ENCODE peak calls at places on chromosomes 3 and 15, in six cellular contexts. One of them, this sample, is unnamed. For H3K9me3, the result is how much of the 10 kb centered on the place peaks cover.

GRCh38 chr15:87033056-87033455 is 953.4 kb downstream of the AGBL1 start:
- DNase-seq in left lung: no peak
- DNase-seq in IMR-90: no peak
- DNase-seq in right lobe of liver: no peak
- DNase-seq in naive thymus-derived CD4-positive, alpha-beta T cell: no peak
- DNase-seq in CD8-positive, alpha-beta memory T cell: no peak
- DNase-seq in this sample: no peak

GRCh38 chr3:127408022-127408683 is 120.3 kb upstream of the PRR20G start:
- DNase-seq in left lung: no peak
- DNase-seq in IMR-90: no peak
- DNase-seq in right lobe of liver: no peak
- DNase-seq in naive thymus-derived CD4-positive, alpha-beta T cell: no peak
- DNase-seq in CD8-positive, alpha-beta memory T cell: no peak
- DNase-seq in this sample: peak

GRCh38 chr3:161035711-161036110 is 69.4 kb downstream of the B3GALNT1 start:
- DNase-seq in left lung: no peak
- DNase-seq in IMR-90: no peak
- DNase-seq in right lobe of liver: no peak
- DNase-seq in naive thymus-derived CD4-positive, alpha-beta T cell: no peak
- DNase-seq in CD8-positive, alpha-beta memory T cell: no peak
- DNase-seq in this sample: no peak

GRCh38 chr15:97998307-97999071 is 38.0 kb downstream of the ARRDC4 start:
- DNase-seq in left lung: no peak
- DNase-seq in IMR-90: no peak
- DNase-seq in right lobe of liver: no peak
- DNase-seq in naive thymus-derived CD4-positive, alpha-beta T cell: no peak
- DNase-seq in CD8-positive, alpha-beta memory T cell: no peak
- DNase-seq in this sample: no peak

GRCh38 chr3:127479449-127479848 is 111.1 kb downstream of the TPRA1 start:
- DNase-seq in left lung: no peak
- DNase-seq in IMR-90: no peak
- DNase-seq in right lobe of liver: no peak
- DNase-seq in naive thymus-derived CD4-positive, alpha-beta T cell: no peak
- DNase-seq in CD8-positive, alpha-beta memory T cell: no peak
- DNase-seq in this sample: no peak

GRCh38 chr3:12465151-12465795 is 19.0 kb upstream of the TSEN2 start:
- DNase-seq in left lung: no peak
- DNase-seq in IMR-90: no peak
- DNase-seq in right lobe of liver: no peak
- DNase-seq in naive thymus-derived CD4-positive, alpha-beta T cell: no peak
- DNase-seq in CD8-positive, alpha-beta memory T cell: no peak
- DNase-seq in this sample: no peak

GRCh38 chr15:66723826-66724731 is 22.0 kb downstream of the SMAD6 start:
- DNase-seq in left lung: no peak
- DNase-seq in IMR-90: peak
- DNase-seq in right lobe of liver: no peak
- DNase-seq in naive thymus-derived CD4-positive, alpha-beta T cell: no peak
- DNase-seq in CD8-positive, alpha-beta memory T cell: no peak
- DNase-seq in this sample: no peak

GRCh38 chr3:23017800-23018199 is 185.3 kb upstream of the UBE2E2 start:
- DNase-seq in left lung: no peak
- DNase-seq in IMR-90: peak
- DNase-seq in right lobe of liver: no peak
- DNase-seq in naive thymus-derived CD4-positive, alpha-beta T cell: no peak
- DNase-seq in CD8-positive, alpha-beta memory T cell: no peak
- DNase-seq in this sample: no peak

GRCh38 chr3:99269606-99270355 is 368.3 kb upstream of the DCBLD2 start:
- DNase-seq in left lung: no peak
- DNase-seq in IMR-90: no peak
- DNase-seq in right lobe of liver: no peak
- DNase-seq in naive thymus-derived CD4-positive, alpha-beta T cell: no peak
- DNase-seq in CD8-positive, alpha-beta memory T cell: no peak
- DNase-seq in this sample: no peak

GRCh38 chr3:189269356-189269755 is 97.6 kb downstream of the TPRG1 start:
- DNase-seq in left lung: no peak
- DNase-seq in IMR-90: no peak
- DNase-seq in right lobe of liver: no peak
- DNase-seq in naive thymus-derived CD4-positive, alpha-beta T cell: no peak
- DNase-seq in CD8-positive, alpha-beta memory T cell: no peak
- DNase-seq in this sample: no peak

DNA sequence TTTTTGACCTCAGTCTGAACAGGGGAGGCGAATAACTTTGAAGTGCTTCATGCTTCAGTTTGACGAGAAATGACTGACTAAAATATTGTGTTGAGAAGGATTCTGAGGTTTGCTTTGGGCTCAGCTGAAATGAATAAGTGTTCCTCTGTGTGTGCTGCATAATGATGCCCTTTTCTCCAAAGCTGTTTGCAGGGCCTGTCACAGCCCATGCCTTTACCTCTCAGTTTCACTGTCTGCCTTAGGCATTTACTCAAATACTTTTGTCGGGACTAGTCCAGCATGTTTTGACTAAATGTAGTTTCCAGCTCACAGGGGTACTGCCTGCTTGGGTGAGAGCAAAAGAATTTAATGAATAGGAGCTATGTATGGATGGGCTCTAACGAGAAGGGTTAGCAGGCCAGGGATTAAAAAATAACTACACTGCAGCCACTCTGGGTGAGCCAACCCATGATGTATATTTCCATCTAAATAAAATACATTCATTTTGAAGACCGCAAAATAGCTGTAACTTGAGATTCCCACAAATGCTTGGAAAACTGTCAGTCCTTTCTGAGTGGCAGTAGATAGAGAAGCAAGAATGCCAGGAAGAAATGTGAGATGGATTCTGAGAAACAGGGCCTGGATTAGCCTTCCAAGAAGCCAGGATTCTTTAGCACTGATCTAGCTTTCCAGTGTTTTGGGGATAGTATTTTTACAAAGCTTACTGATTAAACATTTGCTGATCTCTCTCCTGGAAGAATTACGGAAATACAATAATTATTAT is 549.2 kb upstream of the TBL1XR1 start:
- DNase-seq in left lung: no peak
- DNase-seq in IMR-90: peak
- DNase-seq in right lobe of liver: no peak
- DNase-seq in naive thymus-derived CD4-positive, alpha-beta T cell: no peak
- DNase-seq in CD8-positive, alpha-beta memory T cell: no peak
- DNase-seq in this sample: no peak
- H3K9me3 ChIP-seq in left lung: under half
- H3K9me3 ChIP-seq in IMR-90: under half
- H3K9me3 ChIP-seq in right lobe of liver: under half
- H3K9me3 ChIP-seq in naive thymus-derived CD4-positive, alpha-beta T cell: under half
- H3K9me3 ChIP-seq in CD8-positive, alpha-beta memory T cell: under half
- H3K9me3 ChIP-seq in this sample: under half

GRCh38 chr3:13811614-13812013 is 68.3 kb downstream of the WNT7A start:
- DNase-seq in left lung: no peak
- DNase-seq in IMR-90: no peak
- DNase-seq in right lobe of liver: no peak
- DNase-seq in naive thymus-derived CD4-positive, alpha-beta T cell: no peak
- DNase-seq in CD8-positive, alpha-beta memory T cell: no peak
- DNase-seq in this sample: no peak

GRCh38 chr3:13821156-13821555 is 58.7 kb downstream of the WNT7A start:
- DNase-seq in left lung: no peak
- DNase-seq in IMR-90: no peak
- DNase-seq in right lobe of liver: no peak
- DNase-seq in naive thymus-derived CD4-positive, alpha-beta T cell: no peak
- DNase-seq in CD8-positive, alpha-beta memory T cell: no peak
- DNase-seq in this sample: no peak

GRCh38 chr3:13812039-13812438 is 67.8 kb downstream of the WNT7A start:
- DNase-seq in left lung: no peak
- DNase-seq in IMR-90: no peak
- DNase-seq in right lobe of liver: no peak
- DNase-seq in naive thymus-derived CD4-positive, alpha-beta T cell: no peak
- DNase-seq in CD8-positive, alpha-beta memory T cell: no peak
- DNase-seq in this sample: no peak

GRCh38 chr3:13818919-13819318 is 61.0 kb downstream of the WNT7A start:
- DNase-seq in left lung: no peak
- DNase-seq in IMR-90: no peak
- DNase-seq in right lobe of liver: no peak
- DNase-seq in naive thymus-derived CD4-positive, alpha-beta T cell: no peak
- DNase-seq in CD8-positive, alpha-beta memory T cell: no peak
- DNase-seq in this sample: no peak

GRCh38 chr3:13815088-13815683 is 64.7 kb downstream of the WNT7A start:
- DNase-seq in left lung: no peak
- DNase-seq in IMR-90: no peak
- DNase-seq in right lobe of liver: no peak
- DNase-seq in naive thymus-derived CD4-positive, alpha-beta T cell: no peak
- DNase-seq in CD8-positive, alpha-beta memory T cell: no peak
- DNase-seq in this sample: no peak
- H3K9me3 ChIP-seq in left lung: under half
- H3K9me3 ChIP-seq in IMR-90: half or more
- H3K9me3 ChIP-seq in right lobe of liver: under half
- H3K9me3 ChIP-seq in naive thymus-derived CD4-positive, alpha-beta T cell: under half
- H3K9me3 ChIP-seq in CD8-positive, alpha-beta memory T cell: under half
- H3K9me3 ChIP-seq in this sample: under half

GRCh38 chr15:22262613-22263020 is 182.3 kb downstream of the OR4M2 start:
- DNase-seq in left lung: peak
- DNase-seq in IMR-90: no peak
- DNase-seq in right lobe of liver: peak
- DNase-seq in naive thymus-derived CD4-positive, alpha-beta T cell: no peak
- DNase-seq in CD8-positive, alpha-beta memory T cell: peak
- DNase-seq in this sample: peak

GRCh38 chr15:22265961-22266360 is 185.6 kb downstream of the OR4M2 start:
- DNase-seq in left lung: no peak
- DNase-seq in IMR-90: no peak
- DNase-seq in right lobe of liver: peak
- DNase-seq in naive thymus-derived CD4-positive, alpha-beta T cell: no peak
- DNase-seq in CD8-positive, alpha-beta memory T cell: no peak
- DNase-seq in this sample: no peak

GRCh38 chr15:22267761-22268160 is 187.4 kb downstream of the OR4M2 start:
- DNase-seq in left lung: no peak
- DNase-seq in IMR-90: no peak
- DNase-seq in right lobe of liver: no peak
- DNase-seq in naive thymus-derived CD4-positive, alpha-beta T cell: no peak
- DNase-seq in CD8-positive, alpha-beta memory T cell: no peak
- DNase-seq in this sample: no peak

GRCh38 chr15:22263738-22264137 is 183.4 kb downstream of the OR4M2 start:
- DNase-seq in left lung: no peak
- DNase-seq in IMR-90: no peak
- DNase-seq in right lobe of liver: no peak
- DNase-seq in naive thymus-derived CD4-positive, alpha-beta T cell: no peak
- DNase-seq in CD8-positive, alpha-beta memory T cell: no peak
- DNase-seq in this sample: no peak

GRCh38 chr15:22265056-22265945 is 185.0 kb downstream of the OR4M2 start:
- DNase-seq in left lung: no peak
- DNase-seq in IMR-90: no peak
- DNase-seq in right lobe of liver: no peak
- DNase-seq in naive thymus-derived CD4-positive, alpha-beta T cell: peak
- DNase-seq in CD8-positive, alpha-beta memory T cell: peak
- DNase-seq in this sample: no peak
- H3K9me3 ChIP-seq in left lung: under half
- H3K9me3 ChIP-seq in IMR-90: under half
- H3K9me3 ChIP-seq in right lobe of liver: under half
- H3K9me3 ChIP-seq in naive thymus-derived CD4-positive, alpha-beta T cell: under half
- H3K9me3 ChIP-seq in CD8-positive, alpha-beta memory T cell: under half
- H3K9me3 ChIP-seq in this sample: half or more

GRCh38 chr15:25238716-25239470 is 199.9 kb downstream of the UBE3A start:
- DNase-seq in left lung: peak
- DNase-seq in IMR-90: no peak
- DNase-seq in right lobe of liver: peak
- DNase-seq in naive thymus-derived CD4-positive, alpha-beta T cell: no peak
- DNase-seq in CD8-positive, alpha-beta memory T cell: peak
- DNase-seq in this sample: peak
- H3K9me3 ChIP-seq in left lung: under half
- H3K9me3 ChIP-seq in IMR-90: half or more
- H3K9me3 ChIP-seq in right lobe of liver: under half
- H3K9me3 ChIP-seq in naive thymus-derived CD4-positive, alpha-beta T cell: under half
- H3K9me3 ChIP-seq in CD8-positive, alpha-beta memory T cell: under half
- H3K9me3 ChIP-seq in this sample: half or more

GRCh38 chr3:131163-131889 is 65.2 kb upstream of the CHL1 start:
- DNase-seq in left lung: no peak
- DNase-seq in IMR-90: no peak
- DNase-seq in right lobe of liver: no peak
- DNase-seq in naive thymus-derived CD4-positive, alpha-beta T cell: no peak
- DNase-seq in CD8-positive, alpha-beta memory T cell: no peak
- DNase-seq in this sample: no peak
- H3K9me3 ChIP-seq in left lung: under half
- H3K9me3 ChIP-seq in IMR-90: under half
- H3K9me3 ChIP-seq in right lobe of liver: under half
- H3K9me3 ChIP-seq in naive thymus-derived CD4-positive, alpha-beta T cell: under half
- H3K9me3 ChIP-seq in CD8-positive, alpha-beta memory T cell: under half
- H3K9me3 ChIP-seq in this sample: under half

This sample was measured in mucosa of descending colon.